ENCODE peak calls at places on chromosomes 12 and 14, in nine cellular contexts. O is AG10803; W is esophagus squamous epithelium; V is hepatocyte; J is astrocyte of the spinal cord; M is fibroblast of lung; D is naive thymus-derived CD4-positive, alpha-beta T cell; E is upper lobe of right lung; B is heart right ventricle. T is an unnamed sample.

GRCh38 chr12:67925077-67925476 is 64.2 kb upstream of the IFNG-AS1 start:
- DNase-seq in V (no peak), D (no peak), W (no peak), J (no peak), B (no peak), M (peak; percentile 65), O (peak; percentile 17), E (no peak), T (no peak)

GRCh38 chr12:116381744-116382455 is 104.4 kb upstream of the MED13L start:
- DNase-seq in J (peak; percentile 98), E (no peak), M (peak; percentile 99), O (peak; percentile 98), B (no peak), W (no peak), D (no peak), V (peak; percentile 62), T (no peak)

GRCh38 chr14:102691763-102692162 is 85.5 kb upstream of the TRAF3 start:
- DNase-seq in V (no peak), B (no peak), O (no peak), E (no peak), J (no peak), W (no peak), M (no peak), D (no peak), T (no peak)

GRCh38 chr12:51458635-51459034 is 34.0 kb downstream of the SLC4A8 start:
- DNase-seq in D (no peak), E (no peak), O (no peak), M (no peak), V (no peak), W (no peak), J (no peak), B (no peak), T (no peak)

GRCh38 chr12:67909091-67909531 is 80.1 kb upstream of the IFNG-AS1 start:
- DNase-seq in O (peak; percentile 95), E (no peak), D (no peak), M (peak; percentile 94), B (no peak), W (no peak), V (no peak), J (peak; percentile 80), T (no peak)

GRCh38 chr12:18430425-18431048 is 169.2 kb downstream of the PIK3C2G start:
- DNase-seq in O (peak; percentile 68), E (no peak), B (peak; percentile 37), M (peak; percentile 50), D (no peak), V (peak; percentile 69), W (no peak), J (peak; percentile 61), T (no peak)

GRCh38 chr12:28191018-28191595 is 851 bp downstream of the CCDC91 start:
- DNase-seq in J (no peak), O (no peak), V (no peak), D (no peak), B (no peak), W (no peak), M (peak; percentile 74), E (no peak), T (no peak)

GRCh38 chr12:130633771-130634170 is 82.3 kb downstream of the RIMBP2 start:
- DNase-seq in M (no peak), B (no peak), D (no peak), O (no peak), W (no peak), V (peak; percentile 63), J (no peak), E (peak; percentile 63), T (peak; percentile 91)

GRCh38 chr14:61280526-61281185 is 482 bp downstream of the TMEM30B start:
- DNase-seq in E (peak; percentile 89), W (no peak), V (peak; percentile 66), M (peak; percentile 59), D (peak; percentile 79), O (peak; percentile 16), J (peak; percentile 38), B (peak; percentile 54), T (peak; percentile 90)

GRCh38 chr12:57772429-57773322 is at the start of gene EEF1AKMT3:
- DNase-seq in B (peak; percentile 73), W (no peak), J (no peak), M (peak; percentile 54), O (peak; percentile 41), V (peak; percentile 70), D (no peak), E (peak; percentile 85), T (peak; percentile 90)

GRCh38 chr12:967641-968040 is 18.1 kb upstream of the RAD52 start:
- DNase-seq in O (no peak), B (no peak), D (no peak), E (no peak), M (no peak), J (no peak), V (no peak), W (no peak), T (no peak)

GRCh38 chr14:60720962-60721330 is 3.2 kb downstream of the SIX4 start:
- DNase-seq in D (no peak), J (no peak), O (no peak), B (no peak), V (no peak), M (no peak), E (no peak), W (no peak), T (no peak)

GRCh38 chr14:64718762-64719161 is 14.5 kb downstream of the PLEKHG3 start:
- DNase-seq in M (no peak), V (no peak), B (no peak), E (no peak), J (no peak), W (no peak), O (no peak), D (no peak), T (no peak)

GRCh38 chr12:124399622-124400021 is 104.7 kb downstream of the RFLNA start:
- DNase-seq in J (no peak), E (no peak), O (no peak), B (no peak), V (no peak), W (no peak), D (peak; percentile 29), M (no peak), T (no peak)

GRCh38 chr14:22549981-22550670 is 38.9 kb downstream of the DAD1 start:
- DNase-seq in B (no peak), W (no peak), E (no peak), J (peak; percentile 74), V (no peak), M (peak; percentile 81), O (no peak), D (peak; percentile 73), T (no peak)

GRCh38 chr12:113940357-113940756 is 25.8 kb downstream of the RBM19 start:
- DNase-seq in M (no peak), J (no peak), E (no peak), V (no peak), O (no peak), W (no peak), B (no peak), D (no peak), T (no peak)

DNA sequence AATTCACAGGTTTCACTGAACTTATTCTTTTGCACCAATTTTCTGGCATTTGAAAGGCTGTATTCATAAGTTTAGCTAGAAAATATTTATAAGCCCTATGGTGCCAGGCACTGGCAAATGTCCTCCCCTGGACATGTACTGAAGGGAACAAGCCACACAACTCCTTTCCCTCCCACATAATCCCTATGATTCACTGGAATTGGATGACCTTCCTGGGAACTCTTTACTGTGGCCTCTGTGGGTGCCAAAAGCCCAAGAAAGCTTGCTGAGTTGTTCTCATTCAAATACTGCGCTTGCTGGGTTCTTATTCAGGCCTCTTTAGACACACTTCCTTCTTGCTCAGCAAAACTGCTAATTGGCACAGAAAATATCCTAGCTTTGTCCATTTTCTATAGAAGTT is 108.6 kb downstream of the KITLG start:
- DNase-seq in E (no peak), B (peak; percentile 11), D (no peak), V (no peak), O (peak; percentile 82), W (no peak), J (peak; percentile 82), M (peak; percentile 94), T (no peak)
- H3K4me3 ChIP-seq in E (no peak overlapping the region), B (no peak overlapping the region), D (no peak overlapping the region), V (no peak overlapping the region), O (no peak overlapping the region), W (no peak overlapping the region), J (no peak overlapping the region), M (no peak overlapping the region), T (no peak overlapping the region)

DNA sequence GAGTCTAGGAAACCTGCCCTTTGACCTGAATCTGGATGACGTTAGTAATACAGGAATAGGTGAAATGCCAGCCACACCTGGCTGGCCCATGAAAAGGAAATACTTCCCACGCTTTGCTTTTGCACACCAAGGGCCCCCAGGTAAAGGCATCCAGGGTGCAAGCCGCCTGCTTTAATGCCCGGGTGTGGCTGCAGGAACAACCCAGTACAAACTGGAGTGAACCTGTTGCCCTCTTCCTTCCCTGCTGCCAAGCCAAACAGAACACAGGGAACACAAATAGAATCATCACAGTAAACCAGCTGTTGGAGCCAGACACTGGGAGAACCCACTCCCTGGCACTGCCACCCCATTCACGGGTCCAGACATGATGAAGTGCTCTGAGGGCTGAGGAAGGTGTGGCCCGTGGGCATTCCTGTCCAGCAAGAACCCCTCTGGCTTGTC is 24.2 kb upstream of the FOS start:
- DNase-seq in O (no peak), M (no peak), E (peak; percentile 63), J (no peak), W (no peak), B (peak; percentile 47), D (no peak), V (peak; percentile 37), T (peak; percentile 93)
- H3K4me3 ChIP-seq in O (no peak overlapping the region), M (no peak overlapping the region), E (no peak overlapping the region), J (no peak overlapping the region), W (no peak overlapping the region), B (no peak overlapping the region), D (no peak overlapping the region), V (no peak overlapping the region), T (no peak overlapping the region)

GRCh38 chr14:33505295-33505962 is 445.4 kb downstream of the EGLN3 start:
- DNase-seq in J (no peak), E (no peak), V (no peak), W (no peak), M (no peak), D (no peak), O (no peak), B (peak; percentile 7), T (no peak)

GRCh38 chr14:33493990-33494389 is 456.9 kb downstream of the EGLN3 start:
- DNase-seq in B (no peak), W (no peak), J (no peak), V (no peak), D (no peak), O (no peak), M (no peak), E (no peak), T (no peak)

GRCh38 chr14:33499687-33500086 is 451.2 kb downstream of the EGLN3 start:
- DNase-seq in M (no peak), B (no peak), O (no peak), D (no peak), W (no peak), E (no peak), J (peak; percentile 49), V (no peak), T (no peak)
- H3K4me3 ChIP-seq in M (no peak overlapping the region), B (peak overlapping the region; percentile 39), O (no peak overlapping the region), D (no peak overlapping the region), W (no peak overlapping the region), E (no peak overlapping the region), J (peak overlapping the region; percentile 20), V (no peak overlapping the region), T (no peak overlapping the region)

DNA sequence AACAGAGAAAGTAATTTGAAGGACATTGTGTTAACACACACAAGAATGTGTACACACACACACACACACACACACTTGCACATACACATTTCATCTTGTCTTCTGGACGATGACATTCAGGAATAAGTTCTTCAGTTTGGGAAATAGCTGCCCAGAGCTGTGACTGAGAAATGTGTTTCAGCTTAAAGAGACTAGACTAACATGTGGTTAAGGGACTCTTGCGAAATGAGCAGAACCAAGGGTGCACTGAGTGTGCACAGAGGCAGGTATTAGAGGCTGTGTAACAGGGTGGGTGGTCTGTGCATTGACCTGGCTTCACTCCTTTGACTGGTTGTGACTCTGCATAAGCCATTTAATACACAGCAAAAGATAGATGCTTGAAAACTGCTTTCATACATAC is 29.4 kb upstream of the KCNA5 start:
- DNase-seq in O (peak; percentile 62), J (no peak), W (no peak), M (no peak), V (no peak), D (no peak), B (no peak), E (no peak), T (no peak)
- H3K4me3 ChIP-seq in O (no peak overlapping the region), J (no peak overlapping the region), W (no peak overlapping the region), M (no peak overlapping the region), V (no peak overlapping the region), D (no peak overlapping the region), B (no peak overlapping the region), E (no peak overlapping the region), T (no peak overlapping the region)

T was measured in kidney.